ENCODE peak calls at places on chromosomes 13 and 19, in seven cellular contexts. M is tibial nerve, R is fibroblast of villous mesenchyme, P is uterus, H is testis, I is hepatocyte, O is fibroblast of pulmonary artery. F is an unnamed sample.
A peak's percentile ranks its signal among the peaks of the same experiment; 100 is the strongest.

GRCh38 chr13:101785858-101786257 is 333.4 kb downstream of the ITGBL1 start:
- DNase-seq in M (no peak), R (peak; percentile 19), P (no peak), H (peak; percentile 58), I (peak; percentile 43), O (peak; percentile 3), F (no peak)

GRCh38 chr13:63942372-63942771 is 2526.7 kb upstream of the PCDH20 start:
- DNase-seq in M (no peak), R (no peak), P (no peak), H (no peak), I (no peak), O (peak; percentile 29), F (no peak)

GRCh38 chr19:35135389-35135909 is 590 bp upstream of the LGI4 start:
- DNase-seq in M (peak; percentile 82), R (peak; percentile 65), P (peak; percentile 87), H (peak; percentile 81), I (peak; percentile 88), O (peak; percentile 69), F (peak; percentile 51)

GRCh38 chr13:106172176-106172905 is 363.1 kb downstream of the EFNB2 start:
- DNase-seq in M (no peak), R (peak; percentile 75), P (no peak), H (no peak), I (no peak), O (no peak), F (no peak)

GRCh38 chr13:107203146-107203847 is 635.4 kb upstream of the ARGLU1 start:
- DNase-seq in M (no peak), R (no peak), P (no peak), H (peak; percentile 27), I (peak; percentile 46), O (peak; percentile 56), F (no peak)

GRCh38 chr13:20831933-20832332 is 58.2 kb upstream of the EEF1AKMT1 start:
- DNase-seq in M (no peak), R (no peak), P (no peak), H (no peak), I (no peak), O (no peak), F (no peak)

GRCh38 chr13:39023761-39024160 is 14.1 kb downstream of the PROSER1 start:
- DNase-seq in M (no peak), R (peak; percentile 91), P (no peak), H (no peak), I (peak; percentile 55), O (peak; percentile 57), F (no peak)

GRCh38 chr13:39602614-39603366 is at the start of gene LHFPL6:
- DNase-seq in M (peak; percentile 72), R (peak; percentile 80), P (peak; percentile 86), H (peak; percentile 90), I (peak; percentile 87), O (peak; percentile 81), F (peak; percentile 71)

GRCh38 chr19:51713319-51714285 is 10.2 kb downstream of the HAS1 start:
- DNase-seq in M (no peak), R (no peak), P (no peak), H (no peak), I (no peak), O (no peak), F (no peak)

GRCh38 chr19:14840206-14840605 is 5.2 kb upstream of the OR7A5 start:
- DNase-seq in M (no peak), R (peak; percentile 23), P (no peak), H (no peak), I (no peak), O (no peak), F (no peak)

GRCh38 chr19:51339313-51339686 is 2.6 kb downstream of the VSIG10L start:
- DNase-seq in M (no peak), R (no peak), P (no peak), H (no peak), I (peak; percentile 66), O (no peak), F (no peak)

GRCh38 chr19:15423130-15423529 is 4.3 kb upstream of the AKAP8L start:
- DNase-seq in M (no peak), R (no peak), P (no peak), H (no peak), I (no peak), O (no peak), F (no peak)

GRCh38 chr19:2270157-2270571 is 11.8 kb downstream of the PEAK3 start:
- DNase-seq in M (no peak), R (peak; percentile 34), P (peak; percentile 62), H (no peak), I (peak; percentile 49), O (no peak), F (peak; percentile 37)

GRCh38 chr19:42250666-42251531 is 4.0 kb downstream of the ERF start:
- DNase-seq in M (no peak), R (peak; percentile 52), P (peak; percentile 49), H (no peak), I (no peak), O (peak; percentile 51), F (no peak)

GRCh38 chr19:543912-544608 is at the start of gene GZMM:
- DNase-seq in M (no peak), R (no peak), P (no peak), H (no peak), I (no peak), O (no peak), F (no peak)

GRCh38 chr13:43682698-43683097 is 104.1 kb downstream of the ENOX1 start:
- DNase-seq in M (no peak), R (no peak), P (no peak), H (no peak), I (no peak), O (no peak), F (no peak)

GRCh38 chr13:110713981-110714797 is 689 bp downstream of the ING1 start:
- DNase-seq in M (peak; percentile 31), R (peak; percentile 45), P (peak; percentile 59), H (peak; percentile 67), I (peak; percentile 74), O (peak; percentile 47), F (no peak)

GRCh38 chr13:49240017-49240416 is 7.7 kb upstream of the CDADC1 start:
- DNase-seq in M (no peak), R (peak; percentile 35), P (no peak), H (peak; percentile 38), I (peak; percentile 32), O (peak; percentile 51), F (no peak)

GRCh38 chr19:40523322-40524047 is 53.2 kb upstream of the SHKBP1 start:
- DNase-seq in M (no peak), R (peak; percentile 47), P (peak; percentile 25), H (peak; percentile 81), I (peak; percentile 86), O (peak; percentile 64), F (no peak)

GRCh38 chr19:10286803-10287737 is at the start of gene ICAM4:
- DNase-seq in M (no peak), R (peak; percentile 66), P (peak; percentile 48), H (peak; percentile 61), I (peak; percentile 67), O (peak; percentile 74), F (no peak)

DNA sequence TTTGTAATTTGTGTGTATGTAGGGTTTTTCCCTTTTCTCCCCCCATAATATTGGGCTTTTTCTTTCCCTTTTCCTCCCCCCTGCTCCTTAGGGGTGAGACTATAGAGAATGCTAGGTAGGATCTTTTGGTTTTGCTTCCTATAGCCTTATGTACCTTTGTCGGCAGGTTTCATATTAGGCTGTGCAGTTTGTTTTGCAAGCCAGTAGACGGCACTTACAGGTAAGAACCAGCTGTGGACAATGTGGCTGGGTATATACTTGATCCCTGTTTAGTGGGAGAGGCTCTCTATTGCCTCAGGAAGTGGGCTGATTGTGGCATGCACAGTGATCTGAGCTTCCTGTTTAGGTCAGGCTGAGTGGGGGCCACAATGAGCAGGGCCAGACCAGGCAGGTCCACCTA is 359.2 kb upstream of the OBI1 start:
- DNase-seq in M (no peak), R (no peak), P (no peak), H (no peak), I (no peak), O (no peak), F (no peak)
- TF ChIP-seq CTCF in M (no peak), R (no peak), P (no peak), H (no peak), I (no peak), O (no peak), F (no peak)

DNA sequence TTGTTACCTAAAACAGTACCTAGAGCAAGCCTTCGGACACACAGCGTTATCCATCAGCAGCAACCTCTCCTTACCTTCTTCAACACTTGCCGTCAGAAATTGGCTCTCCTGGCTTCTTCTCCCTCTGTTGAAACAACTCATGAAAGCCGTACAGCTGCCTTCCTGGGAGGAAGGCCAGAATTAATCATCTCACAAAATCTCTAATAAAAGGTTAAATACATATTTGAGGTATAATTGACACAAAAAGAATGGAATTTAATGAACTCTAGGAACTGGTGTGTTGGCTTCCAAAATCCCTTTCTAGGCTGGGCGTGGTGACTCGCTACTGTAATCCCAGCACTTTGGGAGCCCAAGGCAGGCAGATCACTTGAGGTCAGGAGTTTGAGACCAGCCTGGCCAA is 37.3 kb upstream of the GTF2F2 start:
- DNase-seq in M (no peak), R (peak; percentile 59), P (no peak), H (no peak), I (no peak), O (peak; percentile 8), F (no peak)
- TF ChIP-seq CTCF in M (no peak), R (no peak), P (no peak), H (no peak), I (no peak), O (no peak), F (no peak)

GRCh38 chr13:44974056-44974798 is 15.0 kb downstream of the NUFIP1 start:
- DNase-seq in M (no peak), R (peak; percentile 47), P (no peak), H (peak; percentile 35), I (no peak), O (peak; percentile 85), F (no peak)

GRCh38 chr13:44976196-44976595 is 13.1 kb downstream of the NUFIP1 start:
- DNase-seq in M (no peak), R (no peak), P (no peak), H (no peak), I (no peak), O (no peak), F (no peak)

GRCh38 chr13:44972956-44973581 is 16.2 kb downstream of the NUFIP1 start:
- DNase-seq in M (no peak), R (peak; percentile 47), P (no peak), H (no peak), I (peak; percentile 34), O (peak; percentile 55), F (no peak)

GRCh38 chr13:44976949-44977583 is 12.2 kb downstream of the NUFIP1 start:
- DNase-seq in M (no peak), R (no peak), P (no peak), H (no peak), I (no peak), O (peak; percentile 27), F (no peak)

GRCh38 chr13:44978328-44978727 is 10.9 kb downstream of the NUFIP1 start:
- DNase-seq in M (no peak), R (no peak), P (no peak), H (no peak), I (no peak), O (no peak), F (no peak)
- TF ChIP-seq CTCF in M (no peak), R (peak; percentile 15), P (no peak), H (no peak), I (no peak), O (no peak), F (no peak)

GRCh38 chr13:80029170-80029569 is 311.8 kb downstream of the SPRY2 start:
- DNase-seq in M (no peak), R (no peak), P (no peak), H (no peak), I (no peak), O (no peak), F (no peak)

GRCh38 chr13:80035096-80035495 is 305.8 kb downstream of the SPRY2 start:
- DNase-seq in M (no peak), R (no peak), P (no peak), H (no peak), I (no peak), O (no peak), F (no peak)

GRCh38 chr13:80033286-80033685 is 307.6 kb downstream of the SPRY2 start:
- DNase-seq in M (no peak), R (no peak), P (no peak), H (no peak), I (no peak), O (no peak), F (no peak)

GRCh38 chr13:80030491-80030890 is 310.4 kb downstream of the SPRY2 start:
- DNase-seq in M (no peak), R (no peak), P (no peak), H (peak; percentile 19), I (no peak), O (peak; percentile 44), F (no peak)
- TF ChIP-seq CTCF in M (peak; percentile 26), R (peak; percentile 25), P (no peak), H (no peak), I (peak; percentile 20), O (peak; percentile 35), F (no peak)

F was measured in omental fat pad.